ENCODE peak calls at places on chromosomes 1 and 21, in four cellular contexts. M is nephron progenitor cell, V is HT1080, J is AG08395. K is an unnamed sample.

GRCh38 chr1:90133133-90133532 is 138.2 kb downstream of the ZNF326 start:
- DNase-seq in M (peak; percentile 25), V (peak; percentile 34), J (no peak), K (peak; percentile 44)

GRCh38 chr1:38990746-38991637 is at the start of gene AKIRIN1:
- DNase-seq in M (peak; percentile 99), V (peak; percentile 95), J (peak; percentile 99), K (peak; percentile 93)

GRCh38 chr1:220594356-220594755 is 66.4 kb downstream of the MARK1 start:
- DNase-seq in M (no peak), V (no peak), J (no peak), K (no peak)

GRCh38 chr21:31888936-31889371 is 16.1 kb downstream of the HUNK start:
- DNase-seq in M (no peak), V (no peak), J (peak; percentile 17), K (peak; percentile 50)

GRCh38 chr1:158520021-158520420 is 34.2 kb downstream of the OR6Y1 start:
- DNase-seq in M (no peak), V (no peak), J (no peak), K (no peak)

GRCh38 chr1:63640633-63641567 is 47.7 kb downstream of the PGM1 start:
- DNase-seq in M (no peak), V (no peak), J (no peak), K (no peak)

GRCh38 chr1:244368279-244368678 is 83.4 kb downstream of the ADSS2 start:
- DNase-seq in M (no peak), V (no peak), J (no peak), K (no peak)

GRCh38 chr1:84253891-84254290 is 47.6 kb upstream of the SAMD13 start:
- DNase-seq in M (no peak), V (peak; percentile 98), J (peak; percentile 83), K (peak; percentile 98)

GRCh38 chr1:112674440-112674985 is at the start of gene MOV10:
- DNase-seq in M (peak; percentile 68), V (peak; percentile 66), J (peak; percentile 60), K (peak; percentile 82)

GRCh38 chr1:162230096-162230495 is 146.6 kb downstream of the SPATA46 start:
- DNase-seq in M (peak; percentile 14), V (peak; percentile 77), J (no peak), K (peak; percentile 56)

GRCh38 chr1:214670098-214670497 is 67.1 kb downstream of the CENPF start:
- DNase-seq in M (no peak), V (peak; percentile 2), J (peak; percentile 26), K (peak; percentile 29)

GRCh38 chr1:167648978-167649752 is 19.1 kb downstream of the RCSD1 start:
- DNase-seq in M (no peak), V (no peak), J (no peak), K (no peak)

GRCh38 chr1:207807395-207808321 is 55.8 kb downstream of the CD46 start:
- DNase-seq in M (no peak), V (no peak), J (no peak), K (no peak)

GRCh38 chr1:77370588-77371306 is 88.9 kb downstream of the AK5 start:
- DNase-seq in M (no peak), V (peak; percentile 98), J (peak; percentile 79), K (peak; percentile 99)

K was measured in M059J.